ENCODE peak calls at places on chromosomes 16 and 17, in seven cellular contexts. P, X, Q, E, Z, F and I are unnamed samples.

GRCh38 chr16:49011807-49012345 is 269.8 kb downstream of the CBLN1 start:
- DNase-seq in Z (no peak), Q (no peak), P (no peak), F (no peak), E (no peak), X (no peak), I (no peak)

GRCh38 chr16:78836802-78837489 is 737.5 kb downstream of the WWOX start:
- DNase-seq in P (no peak), F (no peak), Z (no peak), X (no peak), E (no peak), Q (no peak), I (no peak)

GRCh38 chr17:60139438-60140285 is 10.1 kb upstream of the CA4 start:
- DNase-seq in Z (no peak), F (peak; percentile 21), E (no peak), X (peak; percentile 76), P (peak; percentile 29), Q (peak; percentile 70), I (no peak)

GRCh38 chr17:6654816-6655731 is 3.5 kb downstream of the C17orf100 start:
- DNase-seq in F (no peak), P (no peak), X (no peak), E (no peak), Q (no peak), Z (no peak), I (no peak)

GRCh38 chr17:50279181-50279526 is 4.9 kb downstream of the TMEM92 start:
- DNase-seq in F (no peak), Q (no peak), E (no peak), P (peak; percentile 72), Z (no peak), X (no peak), I (no peak)

GRCh38 chr17:39205112-39205526 is 5.0 kb downstream of the RPL19 start:
- DNase-seq in E (no peak), X (no peak), F (no peak), P (no peak), Q (no peak), Z (no peak), I (no peak)

GRCh38 chr16:74726736-74727135 is 26.1 kb upstream of the MLKL start:
- DNase-seq in E (peak; percentile 43), Q (no peak), F (no peak), P (no peak), Z (no peak), X (peak; percentile 48), I (no peak)

GRCh38 chr17:37466471-37466870 is 23.2 kb upstream of the DUSP14 start:
- DNase-seq in Q (no peak), Z (no peak), E (no peak), P (no peak), X (no peak), F (no peak), I (no peak)

GRCh38 chr16:28139530-28139929 is 72.2 kb downstream of the XPO6 start:
- DNase-seq in E (no peak), P (no peak), Q (no peak), F (no peak), Z (no peak), X (no peak), I (no peak)

GRCh38 chr17:28892024-28892423 is 5.5 kb downstream of the FLOT2 start:
- DNase-seq in E (no peak), P (no peak), X (no peak), Z (no peak), F (no peak), Q (no peak), I (no peak)

GRCh38 chr16:8798174-8798527 is 512 bp downstream of the PMM2 start:
- DNase-seq in Z (no peak), X (no peak), E (no peak), P (no peak), F (no peak), Q (no peak), I (no peak)

GRCh38 chr16:80540516-80541305 is at the start of gene DYNLRB2:
- DNase-seq in F (peak; percentile 66), P (peak; percentile 48), E (peak; percentile 88), Q (peak; percentile 89), X (peak; percentile 78), Z (peak; percentile 91), I (peak; percentile 65)